ENCODE peak calls at places on chromosomes 5 and 9, in seven cellular contexts. One of them, this sample, is unnamed.

GRCh38 chr9:72524820-72525539 is 3.6 kb downstream of the TMC1 start:
- DNase-seq in substantia nigra: no peak
- DNase-seq in body of pancreas: peak; percentile 60
- DNase-seq in H54: peak; percentile 80
- DNase-seq in progenitor cell of endocrine pancreas: no peak
- DNase-seq in brain microvascular endothelial cell: peak; percentile 97
- DNase-seq in SW 1271: peak; percentile 98
- DNase-seq in this sample: peak; percentile 84

GRCh38 chr9:95425910-95426551 is 90.7 kb downstream of the PTCH1 start:
- DNase-seq in H54: peak; percentile 71
- DNase-seq in brain microvascular endothelial cell: no peak
- DNase-seq in progenitor cell of endocrine pancreas: no peak
- DNase-seq in substantia nigra: no peak
- DNase-seq in SW 1271: peak; percentile 49
- DNase-seq in body of pancreas: peak; percentile 31
- DNase-seq in this sample: no peak

GRCh38 chr9:115213777-115214428 is 95.9 kb upstream of the TNC start:
- DNase-seq in progenitor cell of endocrine pancreas: no peak
- DNase-seq in brain microvascular endothelial cell: peak; percentile 89
- DNase-seq in substantia nigra: no peak
- DNase-seq in H54: peak; percentile 35
- DNase-seq in SW 1271: no peak
- DNase-seq in body of pancreas: no peak
- DNase-seq in this sample: peak; percentile 52

GRCh38 chr9:78091736-78092135 is 60.1 kb upstream of the GNAQ start:
- DNase-seq in brain microvascular endothelial cell: no peak
- DNase-seq in body of pancreas: no peak
- DNase-seq in SW 1271: no peak
- DNase-seq in substantia nigra: no peak
- DNase-seq in progenitor cell of endocrine pancreas: no peak
- DNase-seq in H54: no peak
- DNase-seq in this sample: no peak

GRCh38 chr9:20783057-20784038 is 99.3 kb downstream of the FOCAD start:
- DNase-seq in substantia nigra: no peak
- DNase-seq in brain microvascular endothelial cell: no peak
- DNase-seq in body of pancreas: no peak
- DNase-seq in SW 1271: no peak
- DNase-seq in progenitor cell of endocrine pancreas: no peak
- DNase-seq in H54: no peak
- DNase-seq in this sample: no peak

GRCh38 chr5:68821056-68821455 is 272.8 kb upstream of the SLC30A5 start:
- DNase-seq in H54: no peak
- DNase-seq in progenitor cell of endocrine pancreas: no peak
- DNase-seq in substantia nigra: no peak
- DNase-seq in body of pancreas: no peak
- DNase-seq in brain microvascular endothelial cell: no peak
- DNase-seq in SW 1271: no peak
- DNase-seq in this sample: no peak

GRCh38 chr9:130846487-130847305 is 11.6 kb downstream of the ABL1 start:
- DNase-seq in brain microvascular endothelial cell: peak; percentile 86
- DNase-seq in H54: no peak
- DNase-seq in substantia nigra: peak; percentile 24
- DNase-seq in progenitor cell of endocrine pancreas: no peak
- DNase-seq in body of pancreas: no peak
- DNase-seq in SW 1271: peak; percentile 85
- DNase-seq in this sample: no peak

GRCh38 chr9:77486968-77487367 is 161.2 kb downstream of the GNA14 start:
- DNase-seq in SW 1271: no peak
- DNase-seq in brain microvascular endothelial cell: no peak
- DNase-seq in body of pancreas: no peak
- DNase-seq in H54: no peak
- DNase-seq in substantia nigra: no peak
- DNase-seq in progenitor cell of endocrine pancreas: no peak
- DNase-seq in this sample: no peak

GRCh38 chr5:151911011-151911410 is 13.6 kb downstream of the GLRA1 start:
- DNase-seq in substantia nigra: no peak
- DNase-seq in H54: no peak
- DNase-seq in body of pancreas: no peak
- DNase-seq in brain microvascular endothelial cell: no peak
- DNase-seq in progenitor cell of endocrine pancreas: no peak
- DNase-seq in SW 1271: no peak
- DNase-seq in this sample: no peak

GRCh38 chr5:34751807-34752736 is 86.9 kb upstream of the TTC23L start:
- DNase-seq in body of pancreas: no peak
- DNase-seq in substantia nigra: no peak
- DNase-seq in brain microvascular endothelial cell: no peak
- DNase-seq in SW 1271: no peak
- DNase-seq in H54: no peak
- DNase-seq in progenitor cell of endocrine pancreas: no peak
- DNase-seq in this sample: no peak

GRCh38 chr5:116360008-116360853 is 214.4 kb downstream of the SEMA6A start:
- DNase-seq in brain microvascular endothelial cell: no peak
- DNase-seq in H54: no peak
- DNase-seq in progenitor cell of endocrine pancreas: no peak
- DNase-seq in SW 1271: no peak
- DNase-seq in substantia nigra: peak; percentile 62
- DNase-seq in body of pancreas: no peak
- DNase-seq in this sample: no peak

GRCh38 chr5:135353952-135354721 is 44.9 kb downstream of the MACROH2A1 start:
- DNase-seq in body of pancreas: no peak
- DNase-seq in H54: peak; percentile 43
- DNase-seq in SW 1271: no peak
- DNase-seq in progenitor cell of endocrine pancreas: no peak
- DNase-seq in substantia nigra: peak; percentile 34
- DNase-seq in brain microvascular endothelial cell: peak; percentile 76
- DNase-seq in this sample: no peak

GRCh38 chr5:101943784-101944183 is 352.3 kb downstream of the SLCO4C1 start:
- DNase-seq in brain microvascular endothelial cell: no peak
- DNase-seq in body of pancreas: no peak
- DNase-seq in H54: no peak
- DNase-seq in SW 1271: no peak
- DNase-seq in progenitor cell of endocrine pancreas: no peak
- DNase-seq in substantia nigra: no peak
- DNase-seq in this sample: no peak

GRCh38 chr9:133492061-133493021 is 13.4 kb upstream of the SLC2A6 start:
- DNase-seq in substantia nigra: no peak
- DNase-seq in progenitor cell of endocrine pancreas: no peak
- DNase-seq in body of pancreas: no peak
- DNase-seq in brain microvascular endothelial cell: no peak
- DNase-seq in H54: no peak
- DNase-seq in SW 1271: no peak
- DNase-seq in this sample: no peak

GRCh38 chr9:83304686-83305085 is 233.5 kb downstream of the FRMD3 start:
- DNase-seq in body of pancreas: peak; percentile 70
- DNase-seq in SW 1271: no peak
- DNase-seq in substantia nigra: peak; percentile 59
- DNase-seq in brain microvascular endothelial cell: peak; percentile 53
- DNase-seq in H54: no peak
- DNase-seq in progenitor cell of endocrine pancreas: no peak
- DNase-seq in this sample: no peak

GRCh38 chr5:16550316-16550952 is 66.4 kb downstream of the RETREG1 start:
- DNase-seq in body of pancreas: peak; percentile 66
- DNase-seq in substantia nigra: no peak
- DNase-seq in brain microvascular endothelial cell: no peak
- DNase-seq in H54: peak; percentile 58
- DNase-seq in progenitor cell of endocrine pancreas: no peak
- DNase-seq in SW 1271: peak; percentile 59
- DNase-seq in this sample: peak; percentile 73

GRCh38 chr5:82151622-82152021 is 126.5 kb downstream of the RPS23 start:
- DNase-seq in H54: no peak
- DNase-seq in substantia nigra: no peak
- DNase-seq in body of pancreas: no peak
- DNase-seq in SW 1271: no peak
- DNase-seq in brain microvascular endothelial cell: no peak
- DNase-seq in progenitor cell of endocrine pancreas: no peak
- DNase-seq in this sample: no peak

GRCh38 chr5:103336967-103337366 is 78.4 kb downstream of the MACIR start:
- DNase-seq in SW 1271: no peak
- DNase-seq in H54: no peak
- DNase-seq in substantia nigra: no peak
- DNase-seq in brain microvascular endothelial cell: no peak
- DNase-seq in progenitor cell of endocrine pancreas: no peak
- DNase-seq in body of pancreas: no peak
- DNase-seq in this sample: no peak

GRCh38 chr5:73495772-73496346 is 2.4 kb upstream of the BTF3 start:
- DNase-seq in SW 1271: no peak
- DNase-seq in substantia nigra: no peak
- DNase-seq in body of pancreas: no peak
- DNase-seq in brain microvascular endothelial cell: no peak
- DNase-seq in progenitor cell of endocrine pancreas: no peak
- DNase-seq in H54: no peak
- DNase-seq in this sample: no peak

GRCh38 chr9:126528111-126528510 is 85.6 kb upstream of the LMX1B start:
- DNase-seq in H54: no peak
- DNase-seq in body of pancreas: no peak
- DNase-seq in SW 1271: no peak
- DNase-seq in progenitor cell of endocrine pancreas: no peak
- DNase-seq in substantia nigra: no peak
- DNase-seq in brain microvascular endothelial cell: no peak
- DNase-seq in this sample: no peak

GRCh38 chr9:113941056-113941455 is 64.9 kb downstream of the ZNF618 start:
- DNase-seq in SW 1271: no peak
- DNase-seq in progenitor cell of endocrine pancreas: no peak
- DNase-seq in body of pancreas: no peak
- DNase-seq in substantia nigra: no peak
- DNase-seq in brain microvascular endothelial cell: no peak
- DNase-seq in H54: no peak
- DNase-seq in this sample: no peak

GRCh38 chr5:123705741-123706140 is 193.8 kb downstream of the CSNK1G3 start:
- DNase-seq in H54: no peak
- DNase-seq in brain microvascular endothelial cell: no peak
- DNase-seq in substantia nigra: no peak
- DNase-seq in body of pancreas: no peak
- DNase-seq in SW 1271: no peak
- DNase-seq in progenitor cell of endocrine pancreas: no peak
- DNase-seq in this sample: no peak

GRCh38 chr5:157926171-157926671 is 67.3 kb upstream of the CLINT1 start:
- DNase-seq in progenitor cell of endocrine pancreas: no peak
- DNase-seq in brain microvascular endothelial cell: no peak
- DNase-seq in substantia nigra: no peak
- DNase-seq in body of pancreas: no peak
- DNase-seq in SW 1271: no peak
- DNase-seq in H54: no peak
- DNase-seq in this sample: no peak

GRCh38 chr5:53350408-53350807 is 130.0 kb upstream of the FST start:
- DNase-seq in SW 1271: no peak
- DNase-seq in progenitor cell of endocrine pancreas: no peak
- DNase-seq in body of pancreas: no peak
- DNase-seq in H54: no peak
- DNase-seq in brain microvascular endothelial cell: no peak
- DNase-seq in substantia nigra: no peak
- DNase-seq in this sample: no peak

GRCh38 chr5:28576022-28576421 is 1537.6 kb upstream of the CDH9 start:
- DNase-seq in progenitor cell of endocrine pancreas: no peak
- DNase-seq in SW 1271: no peak
- DNase-seq in body of pancreas: no peak
- DNase-seq in substantia nigra: no peak
- DNase-seq in H54: no peak
- DNase-seq in brain microvascular endothelial cell: peak; percentile 24
- DNase-seq in this sample: peak; percentile 4

GRCh38 chr5:40436535-40437237 is 243.0 kb upstream of the PTGER4 start:
- DNase-seq in progenitor cell of endocrine pancreas: no peak
- DNase-seq in body of pancreas: no peak
- DNase-seq in brain microvascular endothelial cell: no peak
- DNase-seq in SW 1271: no peak
- DNase-seq in H54: no peak
- DNase-seq in substantia nigra: no peak
- DNase-seq in this sample: no peak